ENCODE peak calls at places on chromosome 5, in nine cellular contexts. W is ovary; Z is osteocyte; M is effector memory CD8-positive, alpha-beta T cell; Y is iris pigment epithelial cell; F is NCI-H510A treated with DMSO at 0.1 percent for 48 hours; N is H54; X is ascending aorta; H is tibial artery. B is an unnamed sample.

GRCh38 chr5:79552984-79553383 is 39.0 kb upstream of the HOMER1 start:
- DNase-seq in H (no peak), Z (no peak), Y (peak), X (no peak), M (no peak), W (no peak), N (no peak), F (no peak), B (no peak)

GRCh38 chr5:103259705-103260355 is 1.3 kb downstream of the MACIR start:
- DNase-seq in H (no peak), Z (no peak), W (no peak), Y (peak), X (no peak), M (peak), N (peak), F (peak), B (no peak)

GRCh38 chr5:145797336-145797735 is 37.8 kb downstream of the PRELID2 start:
- DNase-seq in Y (peak), H (no peak), M (no peak), F (peak), W (no peak), Z (no peak), N (no peak), X (no peak), B (no peak)

GRCh38 chr5:174549254-174549653 is 175.1 kb upstream of the MSX2 start:
- DNase-seq in X (peak), M (no peak), Y (no peak), N (no peak), F (no peak), H (peak), W (no peak), Z (no peak), B (no peak)

GRCh38 chr5:35487255-35488035 is 130.2 kb upstream of the SPEF2 start:
- DNase-seq in H (no peak), F (no peak), Y (peak), Z (no peak), N (no peak), W (no peak), M (no peak), X (no peak), B (no peak)

GRCh38 chr5:141814064-141814982 is 63.9 kb downstream of the PCDH1 start:
- DNase-seq in X (no peak), H (no peak), F (peak), Y (no peak), W (no peak), Z (no peak), N (peak), M (peak), B (no peak)

GRCh38 chr5:34717426-34718327 is 61.5 kb downstream of the RAI14 start:
- DNase-seq in W (no peak), M (no peak), H (no peak), F (no peak), Z (no peak), X (no peak), N (peak), Y (peak), B (no peak)

GRCh38 chr5:674630-675011 is 18.5 kb downstream of the TPPP start:
- DNase-seq in M (no peak), X (no peak), H (no peak), W (no peak), F (no peak), Z (peak), N (no peak), Y (no peak), B (no peak)

GRCh38 chr5:85453026-85453349 is 1068.3 kb upstream of the EDIL3 start:
- DNase-seq in N (no peak), Z (no peak), F (no peak), W (no peak), H (no peak), X (no peak), M (no peak), Y (no peak), B (no peak)

GRCh38 chr5:113039229-113039628 is 62.6 kb downstream of the DCP2 start:
- DNase-seq in Y (no peak), X (no peak), F (no peak), N (no peak), Z (peak), H (no peak), W (no peak), M (no peak), B (no peak)

GRCh38 chr5:69079556-69079955 is 14.3 kb upstream of the SLC30A5 start:
- DNase-seq in Z (no peak), M (no peak), X (no peak), W (no peak), Y (no peak), F (no peak), H (no peak), N (no peak), B (no peak)

GRCh38 chr5:103620851-103621547 is 58.4 kb upstream of the NUDT12 start:
- DNase-seq in H (no peak), M (no peak), N (no peak), Y (peak), Z (no peak), W (no peak), F (no peak), X (no peak), B (no peak)

GRCh38 chr5:73363911-73364730 is 84.5 kb downstream of the FOXD1 start:
- DNase-seq in F (no peak), M (no peak), H (no peak), N (no peak), Z (no peak), X (no peak), W (no peak), Y (peak), B (no peak)

GRCh38 chr5:81749562-81750307 is 1.2 kb downstream of the SSBP2 start:
- DNase-seq in Y (no peak), M (peak), Z (peak), X (no peak), H (peak), F (no peak), W (peak), N (peak), B (no peak)

GRCh38 chr5:76332102-76332501 is 71.0 kb upstream of the IQGAP2 start:
- DNase-seq in Y (no peak), H (no peak), N (no peak), F (no peak), W (no peak), X (no peak), M (no peak), Z (no peak), B (no peak)

GRCh38 chr5:102229685-102230084 is 66.4 kb downstream of the SLCO4C1 start:
- DNase-seq in X (no peak), F (no peak), Y (no peak), W (no peak), H (no peak), M (no peak), N (no peak), Z (no peak), B (no peak)

GRCh38 chr5:30850871-30851270 is 342.6 kb upstream of the CDH6 start:
- DNase-seq in M (no peak), F (no peak), Z (no peak), W (no peak), X (no peak), N (no peak), H (no peak), Y (no peak), B (no peak)

GRCh38 chr5:37695651-37696050 is 144.2 kb downstream of the GDNF start:
- DNase-seq in F (no peak), H (no peak), Z (no peak), M (no peak), X (no peak), N (no peak), Y (no peak), W (no peak), B (no peak)

GRCh38 chr5:180366303-180366702 is 13.2 kb upstream of the GFPT2 start:
- DNase-seq in X (no peak), N (no peak), F (no peak), Z (peak), M (no peak), H (peak), W (no peak), Y (no peak), B (no peak)

GRCh38 chr5:1077026-1077425 is 34.8 kb downstream of the SLC12A7 start:
- DNase-seq in N (no peak), X (no peak), Z (no peak), M (no peak), F (no peak), Y (no peak), H (no peak), W (no peak), B (no peak)

B was measured in GOT3.